ENCODE peak calls at places on chromosomes 1 and 21, in eight cellular contexts. O is effector memory CD8-positive, alpha-beta T cell; T is sciatic nerve; W is natural killer cell; S is stimulated activated CD8-positive, alpha-beta memory T cell treated with anti-CD3 and anti-CD28 coated beads, Interleukin-4, amount 100 ng/mL, for 48 hours; L is heart right ventricle; R is iPS-NIHi11; Y is stimulated activated CD4-positive, alpha-beta T cell treated with anti-CD3 and anti-CD28 coated beads, Interleukin-4, amount 100 ng/mL, for 24 hours. C is an unnamed sample.

GRCh38 chr21:21730524-21730923 is 732.3 kb downstream of the NCAM2 start:
- DNase-seq in O (no peak), T (no peak), W (no peak), S (no peak), L (no peak), R (no peak), Y (no peak), C (no peak)

GRCh38 chr1:19209439-19209989 is 552 bp downstream of the UBR4 start:
- DNase-seq in O (peak), T (peak), W (no peak), S (peak), L (no peak), R (peak), Y (peak), C (no peak)

GRCh38 chr1:32899586-32900296 is 1.4 kb downstream of the TMEM54 start:
- DNase-seq in O (no peak), T (no peak), W (no peak), S (no peak), L (no peak), R (no peak), Y (no peak), C (no peak)

GRCh38 chr21:39180429-39181019 is 2.7 kb downstream of the PSMG1 start:
- DNase-seq in O (no peak), T (no peak), W (no peak), S (no peak), L (no peak), R (no peak), Y (no peak), C (no peak)

GRCh38 chr1:3516481-3516869 is 62.0 kb downstream of the ARHGEF16 start:
- DNase-seq in O (no peak), T (no peak), W (no peak), S (no peak), L (no peak), R (no peak), Y (no peak), C (no peak)

GRCh38 chr1:28833396-28833795 is 21.4 kb downstream of the OPRD1 start:
- DNase-seq in O (no peak), T (no peak), W (no peak), S (no peak), L (no peak), R (no peak), Y (no peak), C (no peak)

GRCh38 chr1:110523011-110523410 is 4.0 kb upstream of the KCNA10 start:
- DNase-seq in O (no peak), T (no peak), W (no peak), S (no peak), L (no peak), R (no peak), Y (no peak), C (no peak)

GRCh38 chr1:14738235-14738634 is 139.8 kb downstream of the KAZN start:
- DNase-seq in O (no peak), T (no peak), W (no peak), S (no peak), L (no peak), R (no peak), Y (no peak), C (no peak)

GRCh38 chr1:159334797-159335196 is 32.7 kb downstream of the FCER1A start:
- DNase-seq in O (no peak), T (no peak), W (no peak), S (no peak), L (no peak), R (no peak), Y (no peak), C (no peak)

GRCh38 chr1:20261095-20261494 is 29.6 kb upstream of the VWA5B1 start:
- DNase-seq in O (no peak), T (no peak), W (no peak), S (no peak), L (no peak), R (no peak), Y (no peak), C (no peak)